ENCODE peak calls at places on chromosomes 5 and 9, in four cellular contexts. B, C, F and I are unnamed samples.
A peak's percentile ranks its signal among the peaks of the same experiment; 100 is the strongest.

GRCh38 chr5:29262683-29263082 is 1930.8 kb upstream of the CDH6 start:
- DNase-seq in B (no peak), C (no peak), F (no peak), I (no peak)

GRCh38 chr9:133075925-133076324 is 14.1 kb downstream of the CEL start:
- DNase-seq in B (no peak), C (no peak), F (no peak), I (no peak)

GRCh38 chr9:91301161-91301560 is 60.6 kb downstream of the AUH start:
- DNase-seq in B (no peak), C (no peak), F (no peak), I (no peak)

GRCh38 chr5:160464466-160464797 is 42.8 kb downstream of the PTTG1 start:
- DNase-seq in B (no peak), C (no peak), F (no peak), I (no peak)

GRCh38 chr9:68454579-68455334 is 85.9 kb downstream of the TMEM252 start:
- DNase-seq in B (no peak), C (no peak), F (no peak), I (no peak)

GRCh38 chr9:107175826-107176500 is 107.1 kb upstream of the RAD23B start:
- DNase-seq in B (no peak), C (no peak), F (no peak), I (no peak)

GRCh38 chr5:6597557-6597956 is 35.3 kb downstream of the NSUN2 start:
- DNase-seq in B (no peak), C (no peak), F (no peak), I (no peak)

GRCh38 chr5:32223972-32224608 is 50.0 kb upstream of the GOLPH3 start:
- DNase-seq in B (no peak), C (no peak), F (no peak), I (no peak)

GRCh38 chr9:23232831-23233230 is 593.2 kb downstream of the ELAVL2 start:
- DNase-seq in B (no peak), C (no peak), F (no peak), I (no peak)

GRCh38 chr9:127848756-127849504 is 5.5 kb downstream of the ENG start:
- DNase-seq in B (no peak), C (no peak), F (no peak), I (no peak)
- H3K4me3 ChIP-seq in B (no peak overlapping the region), C (no peak overlapping the region), F (no peak overlapping the region), I (no peak overlapping the region)

DNA sequence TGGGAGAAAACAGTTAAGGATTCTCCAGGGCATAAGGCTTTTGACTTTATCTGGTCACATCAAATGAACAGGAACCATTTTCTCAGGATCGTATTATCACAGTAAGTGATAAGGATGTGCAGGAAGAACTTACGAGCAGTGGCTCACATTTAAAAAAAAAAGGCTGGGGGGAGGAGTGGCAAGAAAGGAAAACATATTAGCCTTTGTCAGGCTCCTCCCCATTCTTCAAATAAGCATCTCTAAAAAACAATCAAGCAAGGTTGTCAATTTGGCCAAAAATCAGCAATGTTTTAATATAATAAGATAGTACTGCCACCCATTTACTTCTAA is 234.4 kb upstream of the TMEM161B start:
- DNase-seq in B (no peak), C (no peak), F (no peak), I (no peak)
- H3K4me3 ChIP-seq in B (peak overlapping the region; percentile 75), C (peak overlapping the region; percentile 31), F (peak overlapping the region; percentile 76), I (no peak overlapping the region)

DNA sequence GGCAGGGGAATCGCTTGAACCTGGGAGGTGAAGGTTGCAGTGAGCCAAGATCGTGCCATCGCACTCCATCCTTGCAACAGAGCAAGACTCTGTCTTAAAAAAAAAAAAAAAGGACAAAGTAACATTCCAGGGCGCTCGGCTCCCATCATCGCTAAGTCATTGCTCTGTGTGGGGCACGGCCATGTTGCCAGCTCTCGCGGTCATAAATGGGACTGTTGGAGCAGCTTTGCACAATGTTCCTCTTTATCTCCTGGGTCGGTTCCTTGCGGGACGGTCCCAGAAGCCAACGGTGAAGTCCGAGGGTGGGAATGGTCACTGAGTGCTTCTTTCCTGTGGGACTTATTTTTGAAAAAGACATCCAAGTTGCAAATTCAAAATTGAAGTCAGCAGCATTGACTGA is 65.5 kb downstream of the HMCN2 start:
- DNase-seq in B (no peak), C (no peak), F (no peak), I (no peak)
- H3K4me3 ChIP-seq in B (no peak overlapping the region), C (no peak overlapping the region), F (no peak overlapping the region), I (no peak overlapping the region)

DNA sequence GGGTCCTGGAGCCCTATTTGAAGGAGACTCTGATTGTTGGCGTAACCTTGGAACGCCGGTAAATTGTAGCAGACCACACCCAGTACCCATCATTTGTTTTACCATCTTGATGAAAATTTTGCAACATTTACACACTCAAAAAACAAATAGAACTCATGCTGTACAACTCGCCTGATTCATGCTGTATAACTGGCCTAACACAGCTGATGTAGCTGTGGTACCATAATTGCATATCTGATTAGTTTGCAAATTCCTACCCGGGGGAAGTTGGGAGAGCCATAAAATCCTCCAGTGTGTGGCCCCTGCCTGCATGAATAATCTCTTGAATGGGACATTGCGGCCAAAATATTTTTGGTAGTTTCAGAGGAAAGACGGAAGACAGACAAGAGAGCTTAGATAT is 9.7 kb downstream of the NIPAL4 start:
- DNase-seq in B (no peak), C (no peak), F (no peak), I (no peak)
- H3K4me3 ChIP-seq in B (no peak overlapping the region), C (no peak overlapping the region), F (no peak overlapping the region), I (no peak overlapping the region)

GRCh38 chr5:134053314-134053839 is 48.6 kb upstream of the VDAC1 start:
- DNase-seq in B (no peak), C (no peak), F (no peak), I (no peak)
- H3K4me3 ChIP-seq in B (peak overlapping the region; percentile 28), C (no peak overlapping the region), F (no peak overlapping the region), I (no peak overlapping the region)